ENCODE peak calls at places on chromosomes 13 and 19, in seven cellular contexts. One of them, this sample, is unnamed.

GRCh38 chr13:30659980-30660379 is 42.3 kb downstream of the USPL1 start:
- DNase-seq in T follicular helper cell: no peak
- DNase-seq in SJCRH30: peak; percentile 27
- DNase-seq in lung: no peak
- DNase-seq in lower leg skin: no peak
- DNase-seq in WERI-Rb-1: no peak
- DNase-seq in AG04450: no peak
- DNase-seq in this sample: no peak

GRCh38 chr13:47650221-47650620 is 350.9 kb downstream of the SUCLA2 start:
- DNase-seq in lung: no peak
- DNase-seq in lower leg skin: no peak
- DNase-seq in AG04450: no peak
- DNase-seq in T follicular helper cell: no peak
- DNase-seq in WERI-Rb-1: no peak
- DNase-seq in SJCRH30: no peak
- DNase-seq in this sample: no peak

GRCh38 chr13:25874907-25875306 is 176.9 kb downstream of the SHISA2 start:
- DNase-seq in SJCRH30: no peak
- DNase-seq in T follicular helper cell: peak; percentile 66
- DNase-seq in lung: no peak
- DNase-seq in WERI-Rb-1: no peak
- DNase-seq in AG04450: no peak
- DNase-seq in lower leg skin: no peak
- DNase-seq in this sample: no peak

GRCh38 chr19:35381926-35382325 is 11.1 kb downstream of the GPR42 start:
- DNase-seq in AG04450: no peak
- DNase-seq in lung: no peak
- DNase-seq in lower leg skin: no peak
- DNase-seq in SJCRH30: no peak
- DNase-seq in WERI-Rb-1: no peak
- DNase-seq in T follicular helper cell: no peak
- DNase-seq in this sample: no peak

GRCh38 chr13:110089815-110090214 is 217.1 kb downstream of the COL4A1 start:
- DNase-seq in lung: no peak
- DNase-seq in T follicular helper cell: no peak
- DNase-seq in AG04450: no peak
- DNase-seq in lower leg skin: no peak
- DNase-seq in SJCRH30: no peak
- DNase-seq in WERI-Rb-1: no peak
- DNase-seq in this sample: no peak

GRCh38 chr13:70523622-70524021 is 415.4 kb upstream of the KLHL1 start:
- DNase-seq in lung: no peak
- DNase-seq in SJCRH30: peak; percentile 81
- DNase-seq in T follicular helper cell: no peak
- DNase-seq in lower leg skin: no peak
- DNase-seq in AG04450: no peak
- DNase-seq in WERI-Rb-1: no peak
- DNase-seq in this sample: no peak

GRCh38 chr13:20136781-20137703 is 23.8 kb downstream of the GJA3 start:
- DNase-seq in SJCRH30: no peak
- DNase-seq in lung: peak; percentile 45
- DNase-seq in T follicular helper cell: no peak
- DNase-seq in AG04450: no peak
- DNase-seq in lower leg skin: no peak
- DNase-seq in WERI-Rb-1: peak; percentile 27
- DNase-seq in this sample: peak; percentile 23

GRCh38 chr19:1173845-1174809 is at the start of gene SBNO2:
- DNase-seq in AG04450: no peak
- DNase-seq in lower leg skin: peak; percentile 84
- DNase-seq in lung: peak; percentile 93
- DNase-seq in WERI-Rb-1: peak; percentile 91
- DNase-seq in T follicular helper cell: peak; percentile 80
- DNase-seq in SJCRH30: peak; percentile 91
- DNase-seq in this sample: peak; percentile 91

GRCh38 chr13:106003651-106004050 is 531.8 kb downstream of the EFNB2 start:
- DNase-seq in SJCRH30: no peak
- DNase-seq in AG04450: no peak
- DNase-seq in lung: no peak
- DNase-seq in WERI-Rb-1: no peak
- DNase-seq in T follicular helper cell: no peak
- DNase-seq in lower leg skin: no peak
- DNase-seq in this sample: no peak

GRCh38 chr13:112005925-112006324 is 61.0 kb upstream of the SOX1 start:
- DNase-seq in lower leg skin: no peak
- DNase-seq in SJCRH30: no peak
- DNase-seq in WERI-Rb-1: no peak
- DNase-seq in T follicular helper cell: no peak
- DNase-seq in AG04450: no peak
- DNase-seq in lung: no peak
- DNase-seq in this sample: no peak

GRCh38 chr19:5397804-5398692 is 57.2 kb upstream of the ZNRF4 start:
- DNase-seq in T follicular helper cell: no peak
- DNase-seq in SJCRH30: no peak
- DNase-seq in WERI-Rb-1: peak; percentile 34
- DNase-seq in lung: no peak
- DNase-seq in AG04450: no peak
- DNase-seq in lower leg skin: no peak
- DNase-seq in this sample: no peak

GRCh38 chr19:46218160-46218559 is 11.4 kb upstream of the IGFL1 start:
- DNase-seq in lung: no peak
- DNase-seq in T follicular helper cell: no peak
- DNase-seq in AG04450: no peak
- DNase-seq in SJCRH30: peak; percentile 80
- DNase-seq in lower leg skin: no peak
- DNase-seq in WERI-Rb-1: no peak
- DNase-seq in this sample: peak; percentile 63

GRCh38 chr13:61142506-61142905 is 273.1 kb downstream of the PCDH20 start:
- DNase-seq in T follicular helper cell: no peak
- DNase-seq in AG04450: no peak
- DNase-seq in lower leg skin: no peak
- DNase-seq in SJCRH30: no peak
- DNase-seq in WERI-Rb-1: no peak
- DNase-seq in lung: no peak
- DNase-seq in this sample: no peak

GRCh38 chr19:58372311-58373133 is 8.3 kb downstream of the ZNF837 start:
- DNase-seq in WERI-Rb-1: no peak
- DNase-seq in lung: peak; percentile 45
- DNase-seq in T follicular helper cell: no peak
- DNase-seq in SJCRH30: no peak
- DNase-seq in AG04450: no peak
- DNase-seq in lower leg skin: no peak
- DNase-seq in this sample: no peak

GRCh38 chr19:52692431-52693008 is 42.3 kb downstream of the ZNF611 start:
- DNase-seq in T follicular helper cell: no peak
- DNase-seq in SJCRH30: no peak
- DNase-seq in lung: no peak
- DNase-seq in AG04450: no peak
- DNase-seq in WERI-Rb-1: no peak
- DNase-seq in lower leg skin: no peak
- DNase-seq in this sample: no peak

GRCh38 chr13:75841905-75842304 is 205.8 kb downstream of the LMO7 start:
- DNase-seq in lower leg skin: no peak
- DNase-seq in lung: no peak
- DNase-seq in T follicular helper cell: no peak
- DNase-seq in AG04450: no peak
- DNase-seq in WERI-Rb-1: no peak
- DNase-seq in SJCRH30: no peak
- DNase-seq in this sample: no peak

GRCh38 chr19:45448887-45449299 is 18.9 kb upstream of the FOSB start:
- DNase-seq in AG04450: no peak
- DNase-seq in SJCRH30: no peak
- DNase-seq in T follicular helper cell: no peak
- DNase-seq in lung: no peak
- DNase-seq in WERI-Rb-1: no peak
- DNase-seq in lower leg skin: no peak
- DNase-seq in this sample: no peak

GRCh38 chr13:43766766-43767165 is 20.0 kb downstream of the ENOX1 start:
- DNase-seq in lung: no peak
- DNase-seq in lower leg skin: no peak
- DNase-seq in WERI-Rb-1: no peak
- DNase-seq in T follicular helper cell: no peak
- DNase-seq in AG04450: no peak
- DNase-seq in SJCRH30: no peak
- DNase-seq in this sample: no peak